ENCODE peak calls at places on chromosomes 12 and 14, in ten cellular contexts. One of them, this sample, is unnamed.
A peak's percentile ranks its signal among the peaks of the same experiment; 100 is the strongest.

GRCh38 chr14:104512771-104513640 is 66.6 kb upstream of the C14orf180 start:
- DNase-seq in NCI-H460: no peak
- DNase-seq in T-cell: no peak
- DNase-seq in effector memory CD8-positive, alpha-beta T cell: no peak
- DNase-seq in nephron progenitor cell: no peak
- DNase-seq in CD4-positive, CD25-positive, alpha-beta regulatory T cell: no peak
- DNase-seq in sigmoid colon: no peak
- DNase-seq in OCI-LY7: no peak
- DNase-seq in stimulated activated CD8-positive, alpha-beta memory T cell treated with anti-CD3 and anti-CD28 coated beads, Interleukin-4, amount 100 ng/mL, for 4 hours: no peak
- DNase-seq in SHP77: no peak
- DNase-seq in this sample: no peak

GRCh38 chr12:22047495-22047894 is 1.5 kb downstream of the CMAS start:
- DNase-seq in NCI-H460: no peak
- DNase-seq in nephron progenitor cell: no peak
- DNase-seq in sigmoid colon: no peak
- DNase-seq in CD4-positive, CD25-positive, alpha-beta regulatory T cell: no peak
- DNase-seq in effector memory CD8-positive, alpha-beta T cell: no peak
- DNase-seq in OCI-LY7: no peak
- DNase-seq in T-cell: no peak
- DNase-seq in stimulated activated CD8-positive, alpha-beta memory T cell treated with anti-CD3 and anti-CD28 coated beads, Interleukin-4, amount 100 ng/mL, for 4 hours: no peak
- DNase-seq in SHP77: no peak
- DNase-seq in this sample: no peak

GRCh38 chr12:131860472-131861260 is 32.5 kb downstream of the MMP17 start:
- DNase-seq in sigmoid colon: no peak
- DNase-seq in OCI-LY7: no peak
- DNase-seq in NCI-H460: peak; percentile 98
- DNase-seq in effector memory CD8-positive, alpha-beta T cell: no peak
- DNase-seq in CD4-positive, CD25-positive, alpha-beta regulatory T cell: no peak
- DNase-seq in T-cell: no peak
- DNase-seq in stimulated activated CD8-positive, alpha-beta memory T cell treated with anti-CD3 and anti-CD28 coated beads, Interleukin-4, amount 100 ng/mL, for 4 hours: no peak
- DNase-seq in SHP77: peak; percentile 76
- DNase-seq in nephron progenitor cell: no peak
- DNase-seq in this sample: no peak

GRCh38 chr14:76113691-76114090 is 38.0 kb upstream of the GPATCH2L start:
- DNase-seq in stimulated activated CD8-positive, alpha-beta memory T cell treated with anti-CD3 and anti-CD28 coated beads, Interleukin-4, amount 100 ng/mL, for 4 hours: no peak
- DNase-seq in sigmoid colon: no peak
- DNase-seq in T-cell: no peak
- DNase-seq in OCI-LY7: no peak
- DNase-seq in NCI-H460: no peak
- DNase-seq in nephron progenitor cell: no peak
- DNase-seq in effector memory CD8-positive, alpha-beta T cell: no peak
- DNase-seq in SHP77: no peak
- DNase-seq in CD4-positive, CD25-positive, alpha-beta regulatory T cell: no peak
- DNase-seq in this sample: no peak

GRCh38 chr12:113002676-113003075 is 24.4 kb downstream of the OAS2 start:
- DNase-seq in NCI-H460: no peak
- DNase-seq in SHP77: no peak
- DNase-seq in sigmoid colon: no peak
- DNase-seq in OCI-LY7: no peak
- DNase-seq in effector memory CD8-positive, alpha-beta T cell: no peak
- DNase-seq in nephron progenitor cell: no peak
- DNase-seq in stimulated activated CD8-positive, alpha-beta memory T cell treated with anti-CD3 and anti-CD28 coated beads, Interleukin-4, amount 100 ng/mL, for 4 hours: no peak
- DNase-seq in T-cell: no peak
- DNase-seq in CD4-positive, CD25-positive, alpha-beta regulatory T cell: no peak
- DNase-seq in this sample: no peak

GRCh38 chr12:12521044-12521485 is 41.6 kb downstream of the DUSP16 start:
- DNase-seq in stimulated activated CD8-positive, alpha-beta memory T cell treated with anti-CD3 and anti-CD28 coated beads, Interleukin-4, amount 100 ng/mL, for 4 hours: no peak
- DNase-seq in CD4-positive, CD25-positive, alpha-beta regulatory T cell: no peak
- DNase-seq in OCI-LY7: no peak
- DNase-seq in T-cell: no peak
- DNase-seq in nephron progenitor cell: no peak
- DNase-seq in effector memory CD8-positive, alpha-beta T cell: no peak
- DNase-seq in SHP77: peak; percentile 42
- DNase-seq in sigmoid colon: no peak
- DNase-seq in NCI-H460: no peak
- DNase-seq in this sample: no peak

GRCh38 chr12:117538926-117539325 is 177.5 kb upstream of the NOS1 start:
- DNase-seq in CD4-positive, CD25-positive, alpha-beta regulatory T cell: no peak
- DNase-seq in effector memory CD8-positive, alpha-beta T cell: no peak
- DNase-seq in NCI-H460: no peak
- DNase-seq in T-cell: no peak
- DNase-seq in stimulated activated CD8-positive, alpha-beta memory T cell treated with anti-CD3 and anti-CD28 coated beads, Interleukin-4, amount 100 ng/mL, for 4 hours: no peak
- DNase-seq in SHP77: no peak
- DNase-seq in OCI-LY7: no peak
- DNase-seq in sigmoid colon: no peak
- DNase-seq in nephron progenitor cell: no peak
- DNase-seq in this sample: no peak

GRCh38 chr12:119964876-119965275 is 24.2 kb upstream of the BICDL1 start:
- DNase-seq in SHP77: no peak
- DNase-seq in sigmoid colon: no peak
- DNase-seq in CD4-positive, CD25-positive, alpha-beta regulatory T cell: no peak
- DNase-seq in NCI-H460: no peak
- DNase-seq in OCI-LY7: no peak
- DNase-seq in stimulated activated CD8-positive, alpha-beta memory T cell treated with anti-CD3 and anti-CD28 coated beads, Interleukin-4, amount 100 ng/mL, for 4 hours: no peak
- DNase-seq in effector memory CD8-positive, alpha-beta T cell: no peak
- DNase-seq in nephron progenitor cell: no peak
- DNase-seq in T-cell: no peak
- DNase-seq in this sample: no peak

GRCh38 chr12:27851311-27851710 is 71.3 kb upstream of the MANSC4 start:
- DNase-seq in effector memory CD8-positive, alpha-beta T cell: no peak
- DNase-seq in T-cell: no peak
- DNase-seq in CD4-positive, CD25-positive, alpha-beta regulatory T cell: no peak
- DNase-seq in OCI-LY7: no peak
- DNase-seq in nephron progenitor cell: no peak
- DNase-seq in SHP77: no peak
- DNase-seq in NCI-H460: no peak
- DNase-seq in sigmoid colon: no peak
- DNase-seq in stimulated activated CD8-positive, alpha-beta memory T cell treated with anti-CD3 and anti-CD28 coated beads, Interleukin-4, amount 100 ng/mL, for 4 hours: no peak
- DNase-seq in this sample: no peak

GRCh38 chr12:132517013-132517739 is 27.2 kb downstream of the FBRSL1 start:
- DNase-seq in T-cell: no peak
- DNase-seq in NCI-H460: no peak
- DNase-seq in CD4-positive, CD25-positive, alpha-beta regulatory T cell: no peak
- DNase-seq in SHP77: no peak
- DNase-seq in effector memory CD8-positive, alpha-beta T cell: no peak
- DNase-seq in nephron progenitor cell: no peak
- DNase-seq in OCI-LY7: no peak
- DNase-seq in stimulated activated CD8-positive, alpha-beta memory T cell treated with anti-CD3 and anti-CD28 coated beads, Interleukin-4, amount 100 ng/mL, for 4 hours: no peak
- DNase-seq in sigmoid colon: no peak
- DNase-seq in this sample: no peak

GRCh38 chr14:35821546-35822411 is 4.4 kb upstream of the BRMS1L start:
- DNase-seq in SHP77: peak; percentile 57
- DNase-seq in CD4-positive, CD25-positive, alpha-beta regulatory T cell: no peak
- DNase-seq in NCI-H460: peak; percentile 28
- DNase-seq in stimulated activated CD8-positive, alpha-beta memory T cell treated with anti-CD3 and anti-CD28 coated beads, Interleukin-4, amount 100 ng/mL, for 4 hours: no peak
- DNase-seq in nephron progenitor cell: no peak
- DNase-seq in sigmoid colon: no peak
- DNase-seq in effector memory CD8-positive, alpha-beta T cell: no peak
- DNase-seq in OCI-LY7: peak; percentile 47
- DNase-seq in T-cell: no peak
- DNase-seq in this sample: no peak

GRCh38 chr12:6724409-6724797 is 557 bp downstream of the COPS7A start:
- DNase-seq in CD4-positive, CD25-positive, alpha-beta regulatory T cell: no peak
- DNase-seq in nephron progenitor cell: peak; percentile 29
- DNase-seq in T-cell: no peak
- DNase-seq in OCI-LY7: peak; percentile 75
- DNase-seq in sigmoid colon: peak; percentile 72
- DNase-seq in NCI-H460: no peak
- DNase-seq in SHP77: no peak
- DNase-seq in stimulated activated CD8-positive, alpha-beta memory T cell treated with anti-CD3 and anti-CD28 coated beads, Interleukin-4, amount 100 ng/mL, for 4 hours: no peak
- DNase-seq in effector memory CD8-positive, alpha-beta T cell: no peak
- DNase-seq in this sample: peak; percentile 36

GRCh38 chr12:93127582-93128331 is 198.7 kb upstream of the EEA1 start:
- DNase-seq in sigmoid colon: peak; percentile 91
- DNase-seq in effector memory CD8-positive, alpha-beta T cell: no peak
- DNase-seq in NCI-H460: no peak
- DNase-seq in CD4-positive, CD25-positive, alpha-beta regulatory T cell: no peak
- DNase-seq in stimulated activated CD8-positive, alpha-beta memory T cell treated with anti-CD3 and anti-CD28 coated beads, Interleukin-4, amount 100 ng/mL, for 4 hours: no peak
- DNase-seq in OCI-LY7: no peak
- DNase-seq in nephron progenitor cell: no peak
- DNase-seq in T-cell: no peak
- DNase-seq in SHP77: no peak
- DNase-seq in this sample: no peak

GRCh38 chr12:32650508-32650907 is 28.6 kb upstream of the DNM1L start:
- DNase-seq in stimulated activated CD8-positive, alpha-beta memory T cell treated with anti-CD3 and anti-CD28 coated beads, Interleukin-4, amount 100 ng/mL, for 4 hours: no peak
- DNase-seq in effector memory CD8-positive, alpha-beta T cell: no peak
- DNase-seq in NCI-H460: no peak
- DNase-seq in OCI-LY7: no peak
- DNase-seq in SHP77: no peak
- DNase-seq in sigmoid colon: no peak
- DNase-seq in T-cell: no peak
- DNase-seq in nephron progenitor cell: no peak
- DNase-seq in CD4-positive, CD25-positive, alpha-beta regulatory T cell: no peak
- DNase-seq in this sample: no peak

GRCh38 chr12:131831021-131831571 is 2.9 kb downstream of the MMP17 start:
- DNase-seq in T-cell: no peak
- DNase-seq in nephron progenitor cell: peak; percentile 31
- DNase-seq in stimulated activated CD8-positive, alpha-beta memory T cell treated with anti-CD3 and anti-CD28 coated beads, Interleukin-4, amount 100 ng/mL, for 4 hours: peak; percentile 29
- DNase-seq in CD4-positive, CD25-positive, alpha-beta regulatory T cell: no peak
- DNase-seq in SHP77: peak; percentile 64
- DNase-seq in OCI-LY7: no peak
- DNase-seq in NCI-H460: no peak
- DNase-seq in sigmoid colon: peak; percentile 66
- DNase-seq in effector memory CD8-positive, alpha-beta T cell: no peak
- DNase-seq in this sample: no peak

GRCh38 chr14:100867631-100868315 is 35.7 kb downstream of the RTL1 start:
- DNase-seq in stimulated activated CD8-positive, alpha-beta memory T cell treated with anti-CD3 and anti-CD28 coated beads, Interleukin-4, amount 100 ng/mL, for 4 hours: no peak
- DNase-seq in SHP77: no peak
- DNase-seq in CD4-positive, CD25-positive, alpha-beta regulatory T cell: no peak
- DNase-seq in NCI-H460: no peak
- DNase-seq in T-cell: no peak
- DNase-seq in effector memory CD8-positive, alpha-beta T cell: no peak
- DNase-seq in nephron progenitor cell: no peak
- DNase-seq in sigmoid colon: peak; percentile 52
- DNase-seq in OCI-LY7: no peak
- DNase-seq in this sample: no peak

GRCh38 chr12:53759261-53759660 is 7.5 kb upstream of the CISTR start:
- DNase-seq in SHP77: no peak
- DNase-seq in CD4-positive, CD25-positive, alpha-beta regulatory T cell: no peak
- DNase-seq in stimulated activated CD8-positive, alpha-beta memory T cell treated with anti-CD3 and anti-CD28 coated beads, Interleukin-4, amount 100 ng/mL, for 4 hours: no peak
- DNase-seq in OCI-LY7: no peak
- DNase-seq in effector memory CD8-positive, alpha-beta T cell: no peak
- DNase-seq in nephron progenitor cell: peak; percentile 54
- DNase-seq in sigmoid colon: no peak
- DNase-seq in T-cell: no peak
- DNase-seq in NCI-H460: no peak
- DNase-seq in this sample: no peak

GRCh38 chr12:100706029-100706428 is 88.5 kb upstream of the ANO4 start:
- DNase-seq in sigmoid colon: no peak
- DNase-seq in OCI-LY7: no peak
- DNase-seq in stimulated activated CD8-positive, alpha-beta memory T cell treated with anti-CD3 and anti-CD28 coated beads, Interleukin-4, amount 100 ng/mL, for 4 hours: no peak
- DNase-seq in CD4-positive, CD25-positive, alpha-beta regulatory T cell: no peak
- DNase-seq in NCI-H460: no peak
- DNase-seq in nephron progenitor cell: no peak
- DNase-seq in T-cell: no peak
- DNase-seq in SHP77: no peak
- DNase-seq in effector memory CD8-positive, alpha-beta T cell: no peak
- DNase-seq in this sample: no peak

GRCh38 chr14:45716506-45716905 is 463.5 kb upstream of the MIS18BP1 start:
- DNase-seq in nephron progenitor cell: peak; percentile 51
- DNase-seq in NCI-H460: peak; percentile 19
- DNase-seq in T-cell: no peak
- DNase-seq in SHP77: peak; percentile 70
- DNase-seq in sigmoid colon: no peak
- DNase-seq in effector memory CD8-positive, alpha-beta T cell: no peak
- DNase-seq in CD4-positive, CD25-positive, alpha-beta regulatory T cell: no peak
- DNase-seq in OCI-LY7: peak; percentile 1
- DNase-seq in stimulated activated CD8-positive, alpha-beta memory T cell treated with anti-CD3 and anti-CD28 coated beads, Interleukin-4, amount 100 ng/mL, for 4 hours: no peak
- DNase-seq in this sample: no peak

GRCh38 chr12:48717252-48717695 is 767 bp upstream of the CCNT1 start:
- DNase-seq in SHP77: no peak
- DNase-seq in stimulated activated CD8-positive, alpha-beta memory T cell treated with anti-CD3 and anti-CD28 coated beads, Interleukin-4, amount 100 ng/mL, for 4 hours: no peak
- DNase-seq in CD4-positive, CD25-positive, alpha-beta regulatory T cell: no peak
- DNase-seq in OCI-LY7: peak; percentile 26
- DNase-seq in sigmoid colon: no peak
- DNase-seq in NCI-H460: no peak
- DNase-seq in nephron progenitor cell: no peak
- DNase-seq in effector memory CD8-positive, alpha-beta T cell: no peak
- DNase-seq in T-cell: no peak
- DNase-seq in this sample: no peak

GRCh38 chr12:56565510-56566101 is 44.0 kb downstream of the RBMS2 start:
- DNase-seq in sigmoid colon: peak; percentile 94
- DNase-seq in nephron progenitor cell: no peak
- DNase-seq in stimulated activated CD8-positive, alpha-beta memory T cell treated with anti-CD3 and anti-CD28 coated beads, Interleukin-4, amount 100 ng/mL, for 4 hours: no peak
- DNase-seq in NCI-H460: no peak
- DNase-seq in T-cell: no peak
- DNase-seq in SHP77: peak; percentile 48
- DNase-seq in OCI-LY7: peak; percentile 46
- DNase-seq in effector memory CD8-positive, alpha-beta T cell: no peak
- DNase-seq in CD4-positive, CD25-positive, alpha-beta regulatory T cell: no peak
- DNase-seq in this sample: no peak

GRCh38 chr14:106831322-106831720 is 1304.9 kb downstream of the TMEM121 start:
- DNase-seq in sigmoid colon: no peak
- DNase-seq in OCI-LY7: peak; percentile 91
- DNase-seq in nephron progenitor cell: peak; percentile 4
- DNase-seq in stimulated activated CD8-positive, alpha-beta memory T cell treated with anti-CD3 and anti-CD28 coated beads, Interleukin-4, amount 100 ng/mL, for 4 hours: no peak
- DNase-seq in T-cell: peak; percentile 55
- DNase-seq in NCI-H460: peak; percentile 12
- DNase-seq in effector memory CD8-positive, alpha-beta T cell: peak; percentile 49
- DNase-seq in CD4-positive, CD25-positive, alpha-beta regulatory T cell: peak; percentile 13
- DNase-seq in SHP77: no peak
- DNase-seq in this sample: peak; percentile 43

GRCh38 chr14:72590577-72590976 is 303.3 kb downstream of the DPF3 start:
- DNase-seq in stimulated activated CD8-positive, alpha-beta memory T cell treated with anti-CD3 and anti-CD28 coated beads, Interleukin-4, amount 100 ng/mL, for 4 hours: no peak
- DNase-seq in nephron progenitor cell: no peak
- DNase-seq in sigmoid colon: no peak
- DNase-seq in OCI-LY7: no peak
- DNase-seq in T-cell: no peak
- DNase-seq in effector memory CD8-positive, alpha-beta T cell: peak; percentile 15
- DNase-seq in NCI-H460: no peak
- DNase-seq in SHP77: no peak
- DNase-seq in CD4-positive, CD25-positive, alpha-beta regulatory T cell: no peak
- DNase-seq in this sample: no peak

GRCh38 chr12:20194171-20194570 is 174.2 kb upstream of the PDE3A start:
- DNase-seq in nephron progenitor cell: peak; percentile 33
- DNase-seq in CD4-positive, CD25-positive, alpha-beta regulatory T cell: no peak
- DNase-seq in OCI-LY7: no peak
- DNase-seq in T-cell: no peak
- DNase-seq in NCI-H460: no peak
- DNase-seq in effector memory CD8-positive, alpha-beta T cell: no peak
- DNase-seq in SHP77: no peak
- DNase-seq in stimulated activated CD8-positive, alpha-beta memory T cell treated with anti-CD3 and anti-CD28 coated beads, Interleukin-4, amount 100 ng/mL, for 4 hours: no peak
- DNase-seq in sigmoid colon: no peak
- DNase-seq in this sample: no peak

GRCh38 chr12:6229823-6230222 is 29.6 kb downstream of the CD9 start:
- DNase-seq in SHP77: no peak
- DNase-seq in CD4-positive, CD25-positive, alpha-beta regulatory T cell: no peak
- DNase-seq in NCI-H460: no peak
- DNase-seq in stimulated activated CD8-positive, alpha-beta memory T cell treated with anti-CD3 and anti-CD28 coated beads, Interleukin-4, amount 100 ng/mL, for 4 hours: no peak
- DNase-seq in nephron progenitor cell: peak; percentile 34
- DNase-seq in effector memory CD8-positive, alpha-beta T cell: no peak
- DNase-seq in sigmoid colon: peak; percentile 96
- DNase-seq in OCI-LY7: no peak
- DNase-seq in T-cell: no peak
- DNase-seq in this sample: no peak

GRCh38 chr12:52581481-52581880 is 7.8 kb upstream of the KRT74 start:
- DNase-seq in SHP77: no peak
- DNase-seq in effector memory CD8-positive, alpha-beta T cell: no peak
- DNase-seq in nephron progenitor cell: no peak
- DNase-seq in CD4-positive, CD25-positive, alpha-beta regulatory T cell: no peak
- DNase-seq in sigmoid colon: peak; percentile 40
- DNase-seq in T-cell: no peak
- DNase-seq in NCI-H460: no peak
- DNase-seq in stimulated activated CD8-positive, alpha-beta memory T cell treated with anti-CD3 and anti-CD28 coated beads, Interleukin-4, amount 100 ng/mL, for 4 hours: no peak
- DNase-seq in OCI-LY7: no peak
- DNase-seq in this sample: no peak

This sample was measured in activated T-helper 2 cell treated with anti-CD3 and anti-CD28 coated beads, Interferon-gamma antibody, Interleukin-2, Interleukin-4, amounts not matched to agents 10 μg/mL and 5 μg/mL and 100 μg/mL, durations not matched to agents 14 hours and 24 hours and 36 hours.